ENCODE peak calls at places on chromosomes 7 and 10, in eight cellular contexts. D is mammary epithelial cell; O is activated CD8-positive, alpha-beta T cell treated with anti-CD3 and anti-CD28 coated beads for 36 hours; T is body of pancreas; K is CD4-positive, alpha-beta T cell; C is GM12865; N is AG09319; Z is nephron progenitor cell. M is an unnamed sample.

GRCh38 chr7:122689346-122690109 is 9.4 kb downstream of the RNF133 start:
- DNase-seq in D (no peak), O (no peak), T (no peak), K (no peak), C (peak), N (no peak), Z (no peak), M (no peak)

GRCh38 chr7:107494315-107494751 is 24.5 kb downstream of the GPR22 start:
- DNase-seq in D (peak), O (no peak), T (no peak), K (no peak), C (no peak), N (no peak), Z (no peak), M (no peak)

GRCh38 chr10:99520040-99520803 is 12.5 kb upstream of the NKX2-3 start:
- DNase-seq in D (no peak), O (no peak), T (no peak), K (no peak), C (no peak), N (no peak), Z (peak), M (no peak)

GRCh38 chr10:89069589-89069988 is 79.0 kb downstream of the FAS start:
- DNase-seq in D (no peak), O (no peak), T (no peak), K (no peak), C (no peak), N (no peak), Z (no peak), M (no peak)

GRCh38 chr10:121155742-121156141 is 304.6 kb downstream of the WDR11 start:
- DNase-seq in D (no peak), O (no peak), T (peak), K (no peak), C (no peak), N (no peak), Z (no peak), M (no peak)

GRCh38 chr10:13115832-13116793 is 16.1 kb downstream of the OPTN start:
- DNase-seq in D (no peak), O (no peak), T (no peak), K (no peak), C (peak), N (no peak), Z (no peak), M (no peak)

GRCh38 chr10:90787906-90788491 is 69.8 kb downstream of the HTR7 start:
- DNase-seq in D (peak), O (peak), T (peak), K (no peak), C (peak), N (no peak), Z (peak), M (peak)

GRCh38 chr7:99782012-99782953 is 1.7 kb downstream of the CYP3A4 start:
- DNase-seq in D (no peak), O (no peak), T (no peak), K (no peak), C (no peak), N (no peak), Z (no peak), M (no peak)

GRCh38 chr7:50397320-50397970 is 52.7 kb downstream of the FIGNL1 start:
- DNase-seq in D (no peak), O (peak), T (no peak), K (no peak), C (peak), N (no peak), Z (no peak), M (no peak)

GRCh38 chr10:76071638-76072317 is 640.4 kb downstream of the LRMDA start:
- DNase-seq in D (no peak), O (no peak), T (no peak), K (no peak), C (no peak), N (peak), Z (no peak), M (no peak)

GRCh38 chr10:116819999-116820677 is 29.2 kb upstream of the ENO4 start:
- DNase-seq in D (no peak), O (no peak), T (no peak), K (no peak), C (no peak), N (no peak), Z (no peak), M (no peak)

GRCh38 chr10:76916536-76916935 is 721.1 kb downstream of the KCNMA1 start:
- DNase-seq in D (no peak), O (no peak), T (no peak), K (no peak), C (no peak), N (no peak), Z (no peak), M (no peak)

GRCh38 chr10:110634527-110635209 is 9.5 kb upstream of the RBM20 start:
- DNase-seq in D (no peak), O (no peak), T (peak), K (no peak), C (no peak), N (no peak), Z (no peak), M (no peak)

GRCh38 chr7:27678617-27679260 is 16.1 kb upstream of the HIBADH start:
- DNase-seq in D (peak), O (no peak), T (no peak), K (no peak), C (no peak), N (no peak), Z (no peak), M (no peak)

GRCh38 chr7:41974835-41975234 is 262.2 kb downstream of the GLI3 start:
- DNase-seq in D (no peak), O (no peak), T (no peak), K (no peak), C (no peak), N (no peak), Z (no peak), M (no peak)

GRCh38 chr10:77673086-77673485 is 35.5 kb upstream of the KCNMA1 start:
- DNase-seq in D (peak), O (no peak), T (no peak), K (no peak), C (no peak), N (no peak), Z (no peak), M (no peak)

GRCh38 chr7:25009271-25009670 is 29.3 kb upstream of the OSBPL3 start:
- DNase-seq in D (peak), O (no peak), T (no peak), K (no peak), C (no peak), N (peak), Z (no peak), M (no peak)

GRCh38 chr10:13949844-13950542 is 363.2 kb downstream of the PRPF18 start:
- DNase-seq in D (peak), O (no peak), T (no peak), K (no peak), C (no peak), N (no peak), Z (no peak), M (no peak)

GRCh38 chr10:45376364-45376801 is 2.4 kb downstream of the ALOX5 start:
- DNase-seq in D (no peak), O (no peak), T (no peak), K (no peak), C (peak), N (no peak), Z (no peak), M (no peak)

GRCh38 chr10:101570764-101571572 is 17.1 kb downstream of the POLL start:
- DNase-seq in D (peak), O (no peak), T (no peak), K (no peak), C (no peak), N (no peak), Z (no peak), M (no peak)

GRCh38 chr10:43867667-43868361 is 219.1 kb upstream of the ZNF32 start:
- DNase-seq in D (no peak), O (no peak), T (no peak), K (no peak), C (no peak), N (no peak), Z (no peak), M (no peak)

GRCh38 chr10:17533731-17534130 is 79.3 kb upstream of the ST8SIA6 start:
- DNase-seq in D (peak), O (no peak), T (no peak), K (no peak), C (no peak), N (no peak), Z (no peak), M (no peak)

GRCh38 chr10:33032354-33033254 is 74.6 kb upstream of the ITGB1 start:
- DNase-seq in D (peak), O (no peak), T (no peak), K (no peak), C (peak), N (no peak), Z (no peak), M (no peak)

GRCh38 chr7:138668946-138669345 is 32.2 kb downstream of the SVOPL start:
- DNase-seq in D (no peak), O (no peak), T (no peak), K (no peak), C (no peak), N (no peak), Z (no peak), M (no peak)

GRCh38 chr10:112951349-112952281 is 1.6 kb downstream of the TCF7L2 start:
- DNase-seq in D (peak), O (peak), T (peak), K (no peak), C (peak), N (peak), Z (peak), M (peak)

GRCh38 chr10:95860486-95861040 is 47.2 kb upstream of the CC2D2B start:
- DNase-seq in D (no peak), O (no peak), T (no peak), K (no peak), C (no peak), N (no peak), Z (no peak), M (no peak)

GRCh38 chr10:72943498-72944234 is 10.9 kb downstream of the PLA2G12B start:
- DNase-seq in D (no peak), O (no peak), T (no peak), K (no peak), C (no peak), N (no peak), Z (no peak), M (no peak)

GRCh38 chr7:33726582-33726981 is 178.8 kb upstream of the BMPER start:
- DNase-seq in D (no peak), O (no peak), T (no peak), K (no peak), C (no peak), N (no peak), Z (no peak), M (no peak)

GRCh38 chr10:122181901-122182799 is 88.9 kb upstream of the BTBD16 start:
- DNase-seq in D (peak), O (no peak), T (no peak), K (no peak), C (no peak), N (peak), Z (no peak), M (no peak)

DNA sequence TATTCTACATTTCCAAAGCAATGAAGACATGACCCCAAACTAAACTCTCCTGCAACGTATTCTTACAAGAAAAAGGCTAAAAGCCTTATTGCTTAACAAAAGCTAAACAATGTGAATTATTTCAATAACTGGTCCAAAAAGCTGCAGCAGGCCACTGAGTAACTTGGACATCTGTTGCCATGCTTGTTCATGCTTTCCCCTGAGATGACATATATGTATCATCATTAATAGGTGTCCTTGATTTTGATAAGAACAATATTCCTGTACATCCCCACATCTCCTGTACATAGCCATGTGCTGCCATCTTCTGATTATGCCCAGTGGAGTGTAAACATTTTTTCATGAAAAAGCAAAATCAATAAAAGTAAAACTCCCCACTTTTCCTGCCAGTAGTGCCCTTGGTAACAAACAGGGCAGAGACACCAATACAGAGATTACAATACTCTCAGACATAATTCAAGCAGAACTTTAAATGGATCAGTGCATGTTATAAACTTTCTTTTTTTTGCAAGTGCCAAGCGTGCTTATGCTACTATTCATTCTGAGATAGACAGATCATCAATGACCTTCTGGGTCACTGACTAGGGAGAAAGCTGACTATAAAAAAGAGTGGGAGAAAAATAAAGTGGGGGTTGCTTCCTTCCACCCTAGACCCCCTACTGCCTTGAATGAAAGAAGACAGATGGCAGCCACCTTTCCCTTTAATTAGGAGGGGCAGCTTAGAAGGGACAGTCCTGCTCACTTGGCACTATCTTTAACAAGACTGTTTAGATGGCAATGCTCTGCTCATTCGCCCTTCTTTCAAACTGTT is 205.5 kb upstream of the KLF14 start:
- DNase-seq in D (no peak), O (no peak), T (no peak), K (no peak), C (no peak), N (no peak), Z (no peak), M (no peak)
- TF ChIP-seq CTCF in D (peak), O (no peak), T (no peak), K (no peak), C (no peak), N (no peak), Z (no peak), M (no peak)

GRCh38 chr7:1558181-1558811 is 2.3 kb upstream of the TMEM184A start:
- DNase-seq in D (no peak), O (peak), T (no peak), K (no peak), C (no peak), N (no peak), Z (no peak), M (no peak)
- TF ChIP-seq CTCF in D (peak), O (no peak), T (no peak), K (no peak), C (no peak), N (no peak), Z (no peak), M (no peak)

GRCh38 chr10:97943294-97943693 is 87.1 kb downstream of the CRTAC1 start:
- DNase-seq in D (no peak), O (no peak), T (no peak), K (no peak), C (no peak), N (no peak), Z (no peak), M (no peak)
- TF ChIP-seq CTCF in D (no peak), O (no peak), T (no peak), K (no peak), C (no peak), N (no peak), Z (no peak), M (peak)

GRCh38 chr7:2555121-2556052 is at the start of gene BRAT1:
- DNase-seq in D (peak), O (peak), T (peak), K (peak), C (peak), N (peak), Z (peak), M (peak)

GRCh38 chr7:2554654-2555053 is 670 bp downstream of the BRAT1 start:
- DNase-seq in D (no peak), O (no peak), T (no peak), K (no peak), C (peak), N (no peak), Z (no peak), M (no peak)

GRCh38 chr7:2558620-2559282 is at the start of gene IQCE:
- DNase-seq in D (peak), O (peak), T (peak), K (peak), C (peak), N (peak), Z (peak), M (peak)

GRCh38 chr7:2564970-2565546 is 6.3 kb downstream of the IQCE start:
- DNase-seq in D (no peak), O (no peak), T (no peak), K (no peak), C (no peak), N (no peak), Z (no peak), M (no peak)

DNA sequence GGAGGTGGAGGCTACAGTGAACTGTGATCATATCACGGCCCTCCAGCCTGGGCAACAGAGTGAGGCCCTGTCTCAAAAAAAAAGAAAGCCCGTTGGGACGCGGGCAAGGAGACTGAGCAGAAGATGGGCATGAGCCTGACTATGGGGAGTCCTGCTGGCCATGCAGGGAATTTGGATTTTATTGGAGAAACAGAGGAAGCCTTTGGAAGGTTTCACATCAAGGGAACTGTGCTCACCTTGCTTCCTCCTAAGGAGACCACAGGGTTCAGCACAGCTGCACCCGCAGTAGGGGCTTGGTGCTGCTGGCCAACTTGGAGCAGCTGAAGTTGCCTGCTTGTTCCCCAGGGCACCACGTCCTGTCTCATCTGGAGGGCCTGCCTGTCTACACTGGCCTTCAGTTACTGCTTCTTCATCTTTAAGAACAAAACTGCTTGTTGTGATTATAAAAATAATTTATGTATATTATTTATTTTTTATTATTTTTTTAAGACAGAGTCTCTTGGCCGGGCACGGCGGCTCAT is 1.5 kb downstream of the IQCE start:
- DNase-seq in D (no peak), O (no peak), T (no peak), K (no peak), C (no peak), N (no peak), Z (no peak), M (no peak)
- TF ChIP-seq CTCF in D (no peak), O (peak), T (no peak), K (no peak), C (no peak), N (peak), Z (no peak), M (peak)

GRCh38 chr10:128263891-128264688 is 137.9 kb upstream of the MKI67 start:
- DNase-seq in D (peak), O (peak), T (peak), K (no peak), C (peak), N (peak), Z (peak), M (peak)

GRCh38 chr10:128267581-128267980 is 141.4 kb upstream of the MKI67 start:
- DNase-seq in D (no peak), O (no peak), T (no peak), K (no peak), C (no peak), N (no peak), Z (no peak), M (no peak)

GRCh38 chr10:128265596-128265995 is 139.4 kb upstream of the MKI67 start:
- DNase-seq in D (no peak), O (no peak), T (no peak), K (no peak), C (no peak), N (no peak), Z (no peak), M (no peak)

GRCh38 chr10:128268015-128268722 is 141.9 kb upstream of the MKI67 start:
- DNase-seq in D (no peak), O (peak), T (no peak), K (no peak), C (peak), N (no peak), Z (peak), M (peak)
- TF ChIP-seq CTCF in D (peak), O (peak), T (no peak), K (no peak), C (peak), N (peak), Z (peak), M (peak)

DNA sequence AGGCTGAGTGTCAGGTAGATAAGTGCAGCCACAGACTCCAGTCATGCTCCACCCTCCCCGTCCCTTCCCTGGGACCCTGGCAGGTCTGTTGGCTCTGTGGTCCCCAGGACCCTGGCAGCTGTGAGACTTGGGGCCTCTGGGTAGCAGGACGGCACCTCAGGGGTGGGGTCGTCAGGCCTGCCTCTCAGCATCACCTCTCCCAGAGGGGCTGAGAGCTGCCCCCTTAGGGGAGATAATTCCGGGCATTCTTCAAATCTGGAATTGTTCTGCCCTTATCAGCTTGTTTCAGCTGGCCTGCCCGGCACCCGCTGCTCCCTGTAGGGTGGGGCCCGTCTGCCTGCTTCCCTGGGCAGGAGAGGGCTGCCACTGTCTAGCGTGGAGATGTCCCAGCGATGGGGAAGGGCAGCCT is 23.3 kb downstream of the PODXL start:
- DNase-seq in D (no peak), O (no peak), T (no peak), K (no peak), C (no peak), N (no peak), Z (no peak), M (no peak)
- TF ChIP-seq CTCF in D (no peak), O (no peak), T (no peak), K (no peak), C (no peak), N (no peak), Z (no peak), M (no peak)

DNA sequence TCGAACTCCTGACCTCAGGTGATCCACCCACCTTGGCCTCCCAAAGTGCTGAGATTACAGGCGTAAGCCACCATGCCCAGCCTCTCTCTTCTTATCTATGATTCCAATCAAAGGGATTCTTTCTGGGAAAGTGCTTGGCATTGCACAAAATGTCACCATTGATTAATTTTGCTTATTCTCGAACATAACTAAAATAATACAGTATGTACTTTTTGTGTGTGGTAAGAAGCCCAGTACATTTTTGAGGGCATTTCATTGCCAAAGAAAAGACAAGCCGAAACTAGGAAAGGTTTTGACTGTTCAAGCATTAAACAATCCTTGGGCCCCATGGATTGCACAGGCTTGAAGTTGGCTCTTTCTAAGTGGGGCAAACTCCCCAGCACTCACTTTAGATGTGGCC is 18.3 kb upstream of the CACUL1 start:
- DNase-seq in D (no peak), O (no peak), T (no peak), K (no peak), C (no peak), N (no peak), Z (no peak), M (no peak)
- TF ChIP-seq CTCF in D (no peak), O (no peak), T (no peak), K (no peak), C (no peak), N (no peak), Z (no peak), M (no peak)

GRCh38 chr10:118873738-118874105 is 119.0 kb upstream of the CACUL1 start:
- DNase-seq in D (peak), O (no peak), T (no peak), K (no peak), C (no peak), N (no peak), Z (no peak), M (no peak)
- TF ChIP-seq CTCF in D (no peak), O (no peak), T (no peak), K (no peak), C (no peak), N (no peak), Z (no peak), M (no peak)

GRCh38 chr10:83736008-83736407 is 403.3 kb upstream of the GHITM start:
- DNase-seq in D (no peak), O (no peak), T (no peak), K (no peak), C (no peak), N (no peak), Z (no peak), M (no peak)
- TF ChIP-seq CTCF in D (no peak), O (no peak), T (no peak), K (no peak), C (no peak), N (no peak), Z (no peak), M (no peak)